ENCODE peak calls at places on chromosomes 7 and 10, in five cellular contexts. L is HCT116, D is PC-9, P is GM23338, E is RWPE1. R is an unnamed sample.

GRCh38 chr10:79487296-79488194 is 24.8 kb upstream of the EIF5AL1 start:
- DNase-seq in D (peak), L (peak), P (peak), E (peak), R (peak)

GRCh38 chr10:93954299-93954698 is 39.4 kb upstream of the PLCE1 start:
- DNase-seq in L (no peak), E (no peak), P (no peak), D (no peak), R (no peak)

GRCh38 chr10:96740579-96741281 is 20.4 kb upstream of the PIK3AP1 start:
- DNase-seq in D (no peak), E (no peak), L (no peak), P (no peak), R (no peak)

GRCh38 chr7:68729361-68729760 is 868.9 kb upstream of the AUTS2 start:
- DNase-seq in E (no peak), D (no peak), P (no peak), L (no peak), R (no peak)

GRCh38 chr10:17617031-17617911 is at the start of gene HACD1:
- DNase-seq in D (peak), E (peak), L (peak), P (peak), R (peak)

GRCh38 chr10:31739759-31740158 is 188.9 kb downstream of the ARHGAP12 start:
- DNase-seq in E (no peak), D (no peak), P (no peak), L (no peak), R (no peak)

GRCh38 chr7:149625339-149625946 is 127.8 kb upstream of the ZNF746 start:
- DNase-seq in D (peak), L (peak), E (peak), P (peak), R (peak)

GRCh38 chr10:26214538-26215461 is 1.8 kb upstream of the GAD2 start:
- DNase-seq in D (no peak), E (no peak), L (no peak), P (peak), R (peak)

GRCh38 chr7:134703781-134704180 is 57.1 kb downstream of the BPGM start:
- DNase-seq in D (no peak), P (no peak), L (no peak), E (no peak), R (no peak)

GRCh38 chr7:22351878-22352277 is 5.1 kb downstream of the RAPGEF5 start:
- DNase-seq in E (no peak), P (no peak), L (no peak), D (no peak), R (no peak)

GRCh38 chr10:74096777-74097176 is 53.9 kb downstream of the AP3M1 start:
- DNase-seq in D (no peak), E (no peak), P (no peak), L (no peak), R (no peak)

GRCh38 chr10:43594944-43595589 is 11.2 kb upstream of the ZNF485 start:
- DNase-seq in P (no peak), L (no peak), E (no peak), D (no peak), R (no peak)

GRCh38 chr10:127550861-127551260 is 1.8 kb downstream of the NPS start:
- DNase-seq in D (no peak), L (no peak), E (no peak), P (no peak), R (no peak)

GRCh38 chr7:38318803-38319416 is 45.5 kb upstream of the TARP start:
- DNase-seq in P (peak), L (peak), D (peak), E (peak), R (peak)

GRCh38 chr10:22230331-22230833 is 12.6 kb upstream of the EBLN1 start:
- DNase-seq in P (peak), D (no peak), E (peak), L (peak), R (no peak)

GRCh38 chr10:86111902-86112301 is 254.7 kb downstream of the GRID1 start:
- DNase-seq in E (no peak), P (no peak), D (no peak), L (no peak), R (peak)

DNA sequence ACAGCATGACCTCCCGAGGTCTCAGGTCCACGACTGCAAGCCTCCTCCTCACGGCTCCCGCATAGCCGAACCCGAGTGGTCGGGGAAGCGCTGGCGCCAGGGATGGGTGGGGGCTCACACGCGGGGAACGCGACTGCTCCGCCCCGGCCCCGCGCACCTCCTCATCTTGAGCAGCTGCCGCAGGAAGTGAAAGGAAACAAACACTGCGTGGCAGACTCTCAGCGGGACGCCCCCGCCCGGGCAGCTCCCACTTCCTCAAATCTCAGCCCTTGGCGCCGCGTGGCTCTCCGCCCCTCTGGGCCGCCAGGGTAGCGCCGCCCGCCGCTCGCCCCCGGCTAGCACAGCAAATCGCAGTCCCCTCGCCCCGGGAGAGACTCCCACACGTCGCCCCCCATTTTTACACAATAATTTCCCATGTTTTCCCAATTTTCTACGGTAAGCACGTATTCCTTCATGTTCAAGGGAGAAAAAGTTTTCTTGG is at the start of gene TMEM243:
- DNase-seq in P (peak), L (no peak), E (peak), D (peak), R (peak)
- TF ChIP-seq CTCF in P (no peak), L (peak), E (no peak), D (no peak), R (peak)

GRCh38 chr7:101953248-101953819 is 135.9 kb downstream of the CUX1 start:
- DNase-seq in L (peak), D (no peak), E (peak), P (no peak), R (no peak)
- H3K27ac ChIP-seq in L (peak), D (peak), E (peak), P (peak), R (no peak)

DNA sequence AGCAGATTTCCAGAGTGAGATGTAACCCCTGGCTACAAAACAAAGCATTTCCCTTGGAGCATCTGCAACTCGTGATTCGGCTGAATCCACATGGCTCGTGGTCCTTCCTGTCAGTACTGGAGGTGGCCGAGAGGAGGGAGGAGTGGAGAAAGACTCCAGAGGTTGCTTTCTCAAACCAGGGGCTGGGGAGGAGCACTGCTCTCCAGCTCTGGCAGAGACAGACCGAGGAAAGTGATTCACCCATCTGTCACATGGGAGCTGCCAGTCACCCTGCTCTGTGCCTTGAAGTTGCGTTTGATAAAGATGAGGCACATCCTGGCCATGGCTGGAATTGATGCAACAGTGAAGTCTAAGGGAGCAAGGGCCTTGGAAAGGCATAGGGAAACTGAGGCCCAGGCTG is 72.8 kb downstream of the COL13A1 start:
- DNase-seq in L (no peak), P (no peak), E (peak), D (no peak), R (no peak)
- TF ChIP-seq CTCF in L (no peak), P (no peak), E (no peak), D (no peak), R (no peak)

DNA sequence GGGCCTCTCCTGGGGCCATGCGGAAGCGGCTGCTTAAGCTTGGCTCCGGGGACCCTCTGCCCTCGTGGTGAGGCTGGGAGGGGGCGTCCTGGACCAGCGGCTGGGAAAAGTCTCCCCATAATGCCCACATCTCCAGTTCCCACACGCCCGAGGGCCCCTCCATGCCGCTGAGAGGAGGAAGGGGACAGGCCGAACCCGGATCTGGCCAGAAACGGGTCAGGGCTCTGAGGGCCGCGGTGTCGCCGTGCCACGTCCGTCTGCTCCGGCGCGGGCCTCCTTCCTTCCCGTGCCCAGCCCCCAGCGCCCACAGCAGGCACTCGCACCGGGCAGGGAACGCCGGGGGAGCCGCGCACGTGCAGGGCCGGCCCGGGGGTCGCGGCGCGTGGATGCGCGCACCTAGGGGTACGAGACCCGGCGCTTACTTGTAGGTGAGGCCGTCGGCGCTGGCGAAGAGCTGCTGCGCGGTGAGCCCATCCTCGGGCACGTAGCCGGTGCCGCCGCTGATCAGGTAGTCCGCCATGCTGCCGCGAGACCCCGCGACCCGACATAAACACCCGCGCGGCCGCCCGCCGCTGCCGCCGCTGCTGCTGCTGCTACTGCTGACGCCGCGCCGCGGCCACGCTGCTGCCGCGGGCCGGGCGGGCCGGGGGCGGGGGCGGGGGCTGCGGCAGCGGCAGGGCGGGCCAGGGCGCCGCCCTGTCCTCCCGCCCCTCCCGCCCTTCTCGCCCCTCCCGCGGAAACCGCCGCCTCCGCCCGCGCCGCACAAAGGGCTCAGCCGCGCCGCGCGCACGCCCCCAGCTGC is 4.2 kb downstream of the IMPDH1 start:
- DNase-seq in L (no peak), D (peak), E (peak), P (peak), R (peak)
- H3K27ac ChIP-seq in L (peak), D (no peak), E (peak), P (no peak), R (no peak)

DNA sequence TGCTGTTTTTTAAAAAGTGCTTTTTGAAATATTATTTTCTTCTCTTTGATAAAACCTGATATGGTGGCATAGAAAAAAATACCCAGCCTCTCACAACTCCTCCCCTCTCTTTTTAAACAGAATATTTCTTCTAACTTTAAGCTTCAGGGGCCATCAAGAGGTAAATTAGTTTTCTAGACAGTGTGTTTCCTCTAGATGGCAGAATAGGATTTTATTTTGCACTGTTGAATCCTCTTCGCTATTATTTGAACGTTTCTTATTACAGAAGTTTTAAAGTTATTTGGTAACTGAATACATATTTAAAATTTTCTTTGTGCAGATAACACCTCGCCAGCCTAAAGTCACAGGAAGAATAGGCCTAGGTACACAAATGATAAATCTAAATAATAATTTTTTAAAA is 30.3 kb downstream of the ARL5B start:
- DNase-seq in L (no peak), P (peak), D (no peak), E (peak), R (no peak)
- TF ChIP-seq CTCF in L (peak), P (peak), D (peak), E (peak), R (peak)

DNA sequence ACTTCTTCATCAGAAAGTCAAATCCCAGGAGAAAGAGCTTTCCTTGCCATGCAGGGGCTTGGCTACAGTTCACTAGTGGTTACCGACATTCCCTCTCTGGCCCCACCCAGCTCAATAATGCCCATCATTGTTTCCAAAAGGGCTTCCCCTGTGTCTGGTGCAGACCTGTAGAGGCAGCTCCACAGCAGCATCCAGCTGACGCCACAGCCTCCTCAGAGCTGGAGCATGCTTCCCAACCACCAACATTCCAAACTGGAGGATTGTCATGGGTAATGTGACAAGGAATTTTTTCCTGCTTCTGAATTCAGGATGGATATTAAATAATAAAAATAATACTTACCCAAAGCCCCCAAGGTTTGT is 77.4 kb downstream of the ZNF365 start:
- DNase-seq in E (no peak), L (no peak), P (no peak), D (no peak), R (no peak)
- H3K27ac ChIP-seq in E (no peak), L (no peak), P (no peak), D (no peak), R (no peak)

DNA sequence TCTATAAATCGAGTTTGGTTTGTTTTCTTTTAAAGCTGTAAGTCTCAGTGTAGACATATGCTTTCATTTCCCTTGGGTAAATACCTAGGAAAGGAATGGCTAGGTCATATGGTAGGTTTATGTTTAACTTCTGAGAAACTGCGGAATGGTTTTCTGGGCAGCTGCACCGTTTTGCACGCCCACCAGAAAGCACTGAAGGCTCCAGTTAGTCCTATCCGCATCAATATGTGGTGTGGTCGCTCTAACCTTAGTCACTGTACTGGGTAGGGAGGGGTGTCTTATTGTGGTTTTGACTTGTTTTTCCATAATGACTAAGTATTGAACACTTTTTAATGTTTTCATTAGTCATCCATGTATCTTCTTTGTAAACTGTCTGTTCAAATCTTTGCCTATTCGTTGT is 279.5 kb upstream of the AKR1E2 start:
- DNase-seq in D (no peak), E (no peak), P (no peak), L (peak), R (no peak)
- TF ChIP-seq CTCF in D (no peak), E (no peak), P (no peak), L (no peak), R (no peak)

GRCh38 chr7:140019172-140019571 is 43.6 kb downstream of the PARP12 start:
- DNase-seq in P (no peak), L (no peak), D (no peak), E (no peak), R (no peak)
- H3K27ac ChIP-seq in P (no peak), L (no peak), D (no peak), E (no peak), R (no peak)

GRCh38 chr7:102234131-102234530 is 52.5 kb upstream of the SH2B2 start:
- DNase-seq in D (no peak), L (no peak), P (no peak), E (no peak), R (no peak)

GRCh38 chr7:102234801-102235550 is 51.7 kb upstream of the SH2B2 start:
- DNase-seq in L (no peak), P (no peak), D (no peak), E (no peak), R (no peak)

GRCh38 chr7:102236102-102236501 is 50.6 kb upstream of the SH2B2 start:
- DNase-seq in L (no peak), P (no peak), E (no peak), D (no peak), R (no peak)

GRCh38 chr7:102239206-102239820 is 47.4 kb upstream of the SH2B2 start:
- DNase-seq in D (no peak), L (no peak), E (no peak), P (no peak), R (no peak)

DNA sequence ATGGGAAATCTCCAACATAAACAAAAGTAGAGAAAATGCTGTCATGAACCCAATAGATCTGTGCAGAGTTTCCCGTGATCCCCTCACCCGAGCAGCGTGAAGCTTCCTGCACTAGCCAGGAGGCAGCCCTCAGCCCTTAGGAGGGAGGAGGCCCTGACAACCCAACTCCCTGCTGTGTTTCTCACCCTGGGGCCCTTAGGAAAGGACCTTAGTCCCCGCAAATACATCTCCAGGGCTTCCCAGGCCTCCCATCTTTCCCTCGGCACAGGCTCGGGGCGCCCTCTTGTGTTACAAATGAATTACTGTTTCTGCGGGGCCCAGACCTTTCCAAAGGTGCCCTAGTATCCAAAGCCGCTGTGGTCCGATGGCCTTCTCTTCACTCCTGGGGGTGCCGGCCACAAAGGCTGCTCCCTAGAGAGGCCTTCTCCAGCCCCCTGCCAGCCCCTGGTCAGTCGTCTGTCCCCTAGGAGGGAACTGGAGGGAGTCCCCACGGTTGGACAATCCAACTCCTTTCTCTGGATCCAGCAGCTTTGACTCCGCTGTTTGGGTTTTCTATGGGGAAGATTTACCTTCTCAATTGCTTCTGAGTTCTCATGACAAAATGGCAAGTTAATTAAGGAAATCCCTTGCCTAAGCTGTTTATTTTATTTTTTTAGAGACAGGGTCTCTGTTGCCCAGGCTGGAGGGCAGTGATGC is 49.9 kb upstream of the SH2B2 start:
- DNase-seq in L (peak), P (peak), D (peak), E (peak), R (peak)
- TF ChIP-seq CTCF in L (peak), P (peak), D (peak), E (peak), R (peak)